ENCODE peak calls at places on chromosomes 4 and X, in four cellular contexts. C is neural progenitor cell, V is GM23248, M is MM.1S. S is an unnamed sample.

GRCh38 chr4:142984871-142985585 is 138.9 kb upstream of the INPP4B start:
- DNase-seq in C (peak), V (peak), M (no peak), S (peak)

GRCh38 chrX:1466971-1467561 is 14.4 kb upstream of the ASMTL start:
- DNase-seq in C (no peak), V (no peak), M (peak), S (no peak)

GRCh38 chrX:11272863-11273262 is 20.4 kb upstream of the AMELX start:
- DNase-seq in C (no peak), V (no peak), M (no peak), S (no peak)

GRCh38 chr4:127809173-127809800 is 27.2 kb downstream of the HSPA4L start:
- DNase-seq in C (peak), V (peak), M (no peak), S (no peak)

GRCh38 chr4:86058621-86059020 is 301.2 kb downstream of the MAPK10 start:
- DNase-seq in C (no peak), V (no peak), M (no peak), S (no peak)

GRCh38 chrX:25976683-25977310 is 161.3 kb upstream of the MAGEB18 start:
- DNase-seq in C (peak), V (no peak), M (no peak), S (no peak)

GRCh38 chr4:14879643-14880042 is 122.6 kb upstream of the CPEB2 start:
- DNase-seq in C (no peak), V (no peak), M (no peak), S (no peak)

GRCh38 chr4:147160908-147161513 is 215.3 kb upstream of the TTC29 start:
- DNase-seq in C (peak), V (peak), M (peak), S (peak)

GRCh38 chrX:113548308-113549015 is 707.8 kb upstream of the AMOT start:
- DNase-seq in C (peak), V (no peak), M (no peak), S (no peak)

GRCh38 chr4:138398297-138398696 is 156.1 kb upstream of the SLC7A11 start:
- DNase-seq in C (peak), V (no peak), M (no peak), S (no peak)

GRCh38 chr4:153094435-153094834 is 109.8 kb upstream of the TRIM2 start:
- DNase-seq in C (no peak), V (no peak), M (no peak), S (no peak)

GRCh38 chr4:155629183-155629825 is 37.3 kb upstream of the GUCY1A1 start:
- DNase-seq in C (no peak), V (peak), M (no peak), S (peak)

GRCh38 chrX:23773601-23774175 is 9.3 kb upstream of the SAT1 start:
- DNase-seq in C (no peak), V (no peak), M (peak), S (no peak)

GRCh38 chr4:41432889-41433288 is 105.1 kb upstream of the LIMCH1 start:
- DNase-seq in C (peak), V (peak), M (no peak), S (no peak)

GRCh38 chr4:1240721-1241465 is 8.0 kb downstream of the CTBP1 start:
- DNase-seq in C (no peak), V (no peak), M (no peak), S (no peak)

GRCh38 chrX:73728518-73729023 is 165.6 kb downstream of the CHIC1 start:
- DNase-seq in C (peak), V (no peak), M (no peak), S (no peak)

GRCh38 chrX:152220612-152221011 is 82.2 kb upstream of the MAGEA10 start:
- DNase-seq in C (no peak), V (peak), M (no peak), S (peak)

GRCh38 chr4:67549123-67549522 is 3.8 kb upstream of the CENPC start:
- DNase-seq in C (no peak), V (peak), M (peak), S (peak)

GRCh38 chrX:77061533-77061932 is 385.7 kb upstream of the FGF16 start:
- DNase-seq in C (no peak), V (no peak), M (no peak), S (no peak)

GRCh38 chrX:70030242-70030823 is 19.4 kb downstream of the AWAT2 start:
- DNase-seq in C (peak), V (peak), M (peak), S (peak)

GRCh38 chr4:168631241-168632151 is 134.6 kb downstream of the PALLD start:
- DNase-seq in C (peak), V (peak), M (no peak), S (peak)

GRCh38 chr4:107449611-107450369 is 270.2 kb downstream of the PAPSS1 start:
- DNase-seq in C (no peak), V (no peak), M (no peak), S (no peak)

GRCh38 chr4:55793479-55793878 is 26.1 kb upstream of the EXOC1L start:
- DNase-seq in C (no peak), V (peak), M (no peak), S (no peak)

GRCh38 chr4:136793848-136794247 is 738.4 kb downstream of the PCDH18 start:
- DNase-seq in C (no peak), V (peak), M (no peak), S (no peak)

GRCh38 chr4:7021930-7022658 is 21.1 kb upstream of the TADA2B start:
- DNase-seq in C (no peak), V (peak), M (no peak), S (peak)

DNA sequence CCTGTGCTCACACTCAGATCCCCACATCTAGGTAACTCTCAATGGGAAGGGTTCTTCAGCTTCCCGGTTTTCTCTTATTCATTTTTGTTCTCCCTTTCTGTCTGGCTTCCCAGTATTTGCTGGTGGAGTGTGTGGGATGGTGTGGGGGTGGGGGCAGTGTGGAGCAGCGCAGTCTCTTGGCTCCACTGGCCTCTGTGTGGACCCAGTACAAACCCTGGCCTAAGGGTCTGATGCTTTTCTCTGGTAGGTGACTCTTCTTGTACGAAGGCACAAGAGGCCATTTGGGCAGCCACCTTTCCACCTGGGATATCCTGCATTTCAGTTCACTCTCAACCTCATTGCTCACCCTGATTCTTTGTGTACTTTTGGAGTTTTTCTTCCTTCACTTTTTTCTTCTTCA is 71.3 kb downstream of the NBDY start:
- DNase-seq in C (no peak), V (no peak), M (no peak), S (no peak)
- H3K27ac ChIP-seq in C (no peak), V (no peak), M (no peak), S (no peak)

GRCh38 chr4:13539047-13539720 is 5.1 kb downstream of the NKX3-2 start:
- DNase-seq in C (peak), V (peak), M (no peak), S (no peak)
- TF ChIP-seq EZH2 in C (peak), V (no peak), M (no peak), S (no peak)

DNA sequence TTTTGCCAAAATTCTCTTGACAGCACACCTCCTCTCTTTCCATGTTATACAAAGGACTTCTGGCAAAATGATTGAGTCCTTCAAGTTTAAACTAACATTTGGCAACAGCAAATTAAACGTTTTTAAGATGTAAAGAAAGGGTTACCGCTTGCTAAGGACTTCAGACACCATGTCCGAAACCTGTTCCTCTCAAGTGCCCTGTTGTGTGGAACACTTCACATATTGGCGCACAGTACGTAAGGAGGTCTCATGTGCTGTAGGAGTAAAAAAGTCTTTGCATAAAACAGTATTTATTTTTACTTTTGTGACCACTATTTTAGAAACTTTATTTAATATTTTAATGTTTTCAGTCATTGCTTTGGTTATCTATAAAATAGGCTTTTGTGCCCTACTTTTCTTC is 33.7 kb upstream of the HPRT1 start:
- DNase-seq in C (no peak), V (no peak), M (no peak), S (no peak)
- H3K27ac ChIP-seq in C (no peak), V (no peak), M (no peak), S (no peak)

GRCh38 chr4:8891646-8892555 is 20.3 kb upstream of the HMX1 start:
- DNase-seq in C (peak), V (no peak), M (no peak), S (no peak)

GRCh38 chr4:8891255-8891645 is 19.6 kb upstream of the HMX1 start:
- DNase-seq in C (peak), V (no peak), M (no peak), S (no peak)

GRCh38 chr4:8886625-8887406 is 15.2 kb upstream of the HMX1 start:
- DNase-seq in C (no peak), V (peak), M (no peak), S (peak)

GRCh38 chr4:8892556-8893226 is 21.1 kb upstream of the HMX1 start:
- DNase-seq in C (peak), V (no peak), M (no peak), S (no peak)

DNA sequence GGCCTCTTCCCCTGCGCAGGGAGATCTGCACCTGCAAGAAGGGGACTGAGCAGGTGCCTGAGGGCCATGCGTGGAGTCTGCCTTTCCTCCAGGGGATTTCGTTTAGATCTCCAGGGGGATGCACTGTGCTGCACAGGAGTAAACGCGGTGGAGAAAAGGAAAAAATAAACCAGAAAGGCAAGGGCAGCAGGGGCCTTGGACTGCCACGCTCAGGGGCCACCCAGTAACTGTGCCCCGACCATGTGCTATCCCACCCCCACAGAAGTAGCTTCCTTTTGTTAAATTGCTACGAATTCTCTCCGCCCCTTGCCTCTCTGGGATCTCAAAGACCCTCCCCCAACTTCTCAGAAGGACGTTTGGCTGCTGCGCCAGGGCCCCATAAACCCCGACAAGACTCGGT is 17.2 kb upstream of the HMX1 start:
- DNase-seq in C (no peak), V (no peak), M (no peak), S (no peak)
- TF ChIP-seq EZH2 in C (no peak), V (no peak), M (no peak), S (no peak)

GRCh38 chr4:5463361-5463760 is 245.0 kb downstream of the EVC2 start:
- DNase-seq in C (no peak), V (no peak), M (no peak), S (no peak)

GRCh38 chr4:5463936-5464650 is 244.3 kb downstream of the EVC2 start:
- DNase-seq in C (no peak), V (no peak), M (no peak), S (no peak)

GRCh38 chr4:5461477-5461876 is 246.9 kb downstream of the EVC2 start:
- DNase-seq in C (no peak), V (no peak), M (no peak), S (no peak)

GRCh38 chr4:5462896-5463295 is 245.5 kb downstream of the EVC2 start:
- DNase-seq in C (no peak), V (no peak), M (no peak), S (no peak)

GRCh38 chr4:5462254-5462835 is 246.0 kb downstream of the EVC2 start:
- DNase-seq in C (no peak), V (no peak), M (no peak), S (no peak)
- H3K27ac ChIP-seq in C (no peak), V (no peak), M (no peak), S (no peak)

GRCh38 chr4:52861171-52861873 is 795 bp upstream of the RASL11B start:
- DNase-seq in C (peak), V (peak), M (no peak), S (no peak)

GRCh38 chr4:52861879-52862604 is at the start of gene RASL11B:
- DNase-seq in C (peak), V (peak), M (peak), S (peak)

GRCh38 chr4:52864816-52865215 is 2.7 kb downstream of the RASL11B start:
- DNase-seq in C (no peak), V (no peak), M (no peak), S (no peak)

GRCh38 chr4:52863324-52863723 is 1.2 kb downstream of the RASL11B start:
- DNase-seq in C (peak), V (no peak), M (no peak), S (no peak)

DNA sequence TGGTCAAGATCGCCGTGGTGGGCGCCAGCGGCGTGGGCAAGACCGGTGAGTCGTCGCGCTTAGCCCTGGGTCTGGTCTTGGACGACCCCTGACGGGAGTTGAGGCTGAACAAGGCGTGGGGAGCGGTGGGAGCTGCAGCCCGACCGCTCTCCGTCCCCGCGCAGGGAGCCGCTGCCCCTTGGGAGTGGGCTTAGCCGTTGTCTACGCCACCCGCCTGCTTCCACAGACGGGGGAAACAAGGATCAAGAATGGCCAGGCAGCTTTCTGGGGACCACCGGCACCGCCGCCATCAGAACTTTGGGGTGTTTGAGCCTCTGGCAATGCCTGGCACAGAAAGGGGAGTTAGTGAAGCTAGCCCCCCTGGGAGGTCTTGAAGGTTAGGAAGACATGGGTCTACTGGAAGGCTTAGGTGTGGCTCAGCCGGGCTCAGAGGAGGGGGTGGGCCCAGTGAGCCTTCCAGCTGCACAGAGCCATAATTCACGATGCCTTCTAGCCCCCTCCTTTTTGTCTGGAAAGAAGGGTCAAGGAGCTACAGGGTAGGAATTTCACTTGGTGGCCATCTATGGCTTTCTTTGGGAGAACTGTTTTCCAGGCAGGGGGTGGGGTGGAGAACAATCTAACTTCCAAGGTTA is 604 bp downstream of the RASL11B start:
- DNase-seq in C (no peak), V (no peak), M (no peak), S (no peak)
- TF ChIP-seq EZH2 in C (no peak), V (no peak), M (no peak), S (no peak)

GRCh38 chr4:76692761-76693160 is 205.2 kb downstream of the SOWAHB start:
- DNase-seq in C (no peak), V (no peak), M (no peak), S (no peak)

GRCh38 chr4:76691767-76692689 is 205.9 kb downstream of the SOWAHB start:
- DNase-seq in C (no peak), V (no peak), M (peak), S (no peak)

GRCh38 chr4:76689079-76689817 is 208.7 kb downstream of the SOWAHB start:
- DNase-seq in C (peak), V (peak), M (peak), S (peak)

GRCh38 chr4:76690091-76690905 is 207.6 kb downstream of the SOWAHB start:
- DNase-seq in C (no peak), V (peak), M (no peak), S (peak)

DNA sequence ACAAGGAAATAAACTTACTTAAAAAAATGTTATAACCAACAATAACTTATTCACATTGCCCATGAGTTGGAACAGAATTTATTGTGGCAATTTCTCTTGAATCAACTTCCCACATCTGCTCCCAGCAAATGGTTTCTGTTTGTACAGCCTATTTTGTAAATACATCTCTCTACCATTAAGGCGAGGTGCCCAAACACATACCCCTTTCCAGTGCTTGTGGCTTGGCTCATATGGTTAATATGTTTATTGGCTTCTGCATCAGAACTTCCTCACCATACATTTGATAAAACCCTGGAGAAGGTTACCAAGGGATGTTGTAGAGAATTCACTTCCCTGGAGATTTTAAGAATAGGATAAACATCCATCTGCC is 207.1 kb downstream of the SOWAHB start:
- DNase-seq in C (no peak), V (peak), M (no peak), S (peak)
- H3K27ac ChIP-seq in C (no peak), V (peak), M (peak), S (peak)

GRCh38 chr4:78057600-78058560 is 757 bp downstream of the FRAS1 start:
- DNase-seq in C (peak), V (peak), M (peak), S (peak)
- TF ChIP-seq EZH2 in C (no peak), V (no peak), M (no peak), S (no peak)

DNA sequence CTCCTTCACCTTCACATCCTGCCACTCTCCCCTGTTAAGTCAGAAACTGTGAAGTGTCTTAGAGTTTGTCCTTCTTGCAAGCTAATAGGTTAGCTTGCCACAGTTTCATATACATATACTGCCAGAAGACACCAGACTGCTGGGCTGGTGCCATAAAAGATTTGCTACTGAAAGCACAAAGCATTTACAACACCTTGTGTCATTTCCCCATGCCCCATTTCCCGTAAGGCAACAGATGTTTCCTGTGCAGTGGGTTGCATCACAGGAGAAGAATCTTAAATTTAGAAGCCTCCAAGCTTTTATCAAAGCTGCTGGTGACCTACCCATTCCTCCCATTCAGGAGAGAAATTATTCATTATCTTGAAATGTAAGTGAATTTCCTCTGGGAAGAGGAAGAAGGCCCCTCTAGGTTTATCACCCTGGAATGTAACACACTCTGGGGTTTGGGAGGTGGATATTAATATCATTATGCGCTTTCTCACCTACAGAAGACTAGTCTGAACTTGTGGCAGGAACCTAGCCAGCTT is 34.5 kb upstream of the RAB33B start:
- DNase-seq in C (no peak), V (peak), M (peak), S (no peak)
- H3K27ac ChIP-seq in C (no peak), V (peak), M (peak), S (no peak)

S was measured in PC-3.